ENCODE peak calls at places on chromosome 21, in four cellular contexts. B, Y, P and D are unnamed samples.

GRCh38 chr21:32312976-32313375 is 14.3 kb downstream of the MRAP start:
- DNase-seq in B (no peak), Y (no peak), P (no peak), D (no peak)

GRCh38 chr21:32645261-32646182 is 33.3 kb upstream of the CFAP298 start:
- DNase-seq in P (no peak), Y (no peak), B (no peak), D (no peak)

GRCh38 chr21:37712204-37712934 is 203.9 kb downstream of the KCNJ6 start:
- DNase-seq in P (peak; percentile 80), B (peak; percentile 65), Y (peak; percentile 59), D (no peak)

GRCh38 chr21:34912022-34912933 is 136.8 kb downstream of the RUNX1 start:
- DNase-seq in Y (no peak), B (no peak), P (no peak), D (no peak)

GRCh38 chr21:34345091-34345871 is 18.5 kb upstream of the KCNE2 start:
- DNase-seq in P (no peak), B (no peak), Y (no peak), D (peak; percentile 53)

GRCh38 chr21:34771512-34772028 is 102.8 kb downstream of the CLIC6 start:
- DNase-seq in P (no peak), B (no peak), Y (no peak), D (no peak)

GRCh38 chr21:27649323-27649722 is 682.4 kb upstream of the ADAMTS5 start:
- DNase-seq in B (no peak), Y (no peak), P (no peak), D (no peak)

GRCh38 chr21:17387030-17387617 is 125.7 kb upstream of the CXADR start:
- DNase-seq in P (no peak), B (no peak), Y (no peak), D (no peak)

GRCh38 chr21:16320110-16320509 is 590.3 kb downstream of the USP25 start:
- DNase-seq in B (no peak), Y (no peak), P (no peak), D (no peak)

GRCh38 chr21:20790113-20790512 is 208.1 kb upstream of the NCAM2 start:
- DNase-seq in P (no peak), Y (no peak), B (no peak), D (no peak)

GRCh38 chr21:40685121-40685630 is 161.8 kb downstream of the DSCAM start:
- DNase-seq in P (no peak), Y (no peak), B (no peak), D (no peak)

GRCh38 chr21:32962286-32962685 is 63.4 kb upstream of the OLIG2 start:
- DNase-seq in B (no peak), P (no peak), Y (no peak), D (peak; percentile 12)

GRCh38 chr21:33057385-33057940 is 12.5 kb upstream of the OLIG1 start:
- DNase-seq in P (no peak), B (no peak), Y (no peak), D (no peak)

GRCh38 chr21:14120091-14120734 is 90.5 kb downstream of the LIPI start:
- DNase-seq in Y (peak; percentile 16), P (no peak), B (no peak), D (no peak)

GRCh38 chr21:16388911-16389515 is 659.2 kb downstream of the USP25 start:
- DNase-seq in P (no peak), Y (no peak), B (no peak), D (no peak)

GRCh38 chr21:38821959-38822682 is 16.4 kb downstream of the ETS2 start:
- DNase-seq in B (no peak), Y (no peak), P (no peak), D (no peak)

GRCh38 chr21:23522750-23523149 is 2084.5 kb downstream of the MRPL39 start:
- DNase-seq in P (no peak), B (no peak), Y (no peak), D (no peak)

GRCh38 chr21:28904961-28905435 is 87.7 kb downstream of the LTN1 start:
- DNase-seq in P (no peak), B (no peak), Y (no peak), D (no peak)

GRCh38 chr21:38847556-38847955 is 41.8 kb downstream of the ETS2 start:
- DNase-seq in P (no peak), B (no peak), Y (no peak), D (no peak)

GRCh38 chr21:29403922-29404538 is 105.3 kb downstream of the BACH1 start:
- DNase-seq in P (no peak), B (no peak), Y (no peak), D (no peak)

GRCh38 chr21:10616535-10616934 is 95.2 kb downstream of the TPTE start:
- DNase-seq in P (no peak), B (no peak), Y (no peak), D (no peak)

GRCh38 chr21:31248598-31248997 is 95.5 kb downstream of the TIAM1 start:
- DNase-seq in B (peak; percentile 51), Y (no peak), P (no peak), D (no peak)

GRCh38 chr21:34908424-34909055 is 140.6 kb downstream of the RUNX1 start:
- DNase-seq in Y (no peak), P (no peak), B (peak; percentile 51), D (no peak)

GRCh38 chr21:39316062-39316461 is 2.6 kb upstream of the BRWD1 start:
- DNase-seq in B (no peak), P (no peak), Y (no peak), D (no peak)

GRCh38 chr21:29771491-29772066 is 168.2 kb downstream of the GRIK1 start:
- DNase-seq in Y (no peak), P (no peak), B (no peak), D (no peak)

GRCh38 chr21:15729674-15730483 is at the start of gene USP25:
- DNase-seq in P (peak; percentile 95), Y (peak; percentile 95), B (peak; percentile 97), D (peak; percentile 91)

GRCh38 chr21:26124896-26125295 is 45.7 kb downstream of the APP start:
- DNase-seq in Y (no peak), P (no peak), B (no peak), D (no peak)

GRCh38 chr21:28261291-28261690 is 731.4 kb downstream of the LTN1 start:
- DNase-seq in Y (no peak), B (no peak), P (no peak), D (no peak)

GRCh38 chr21:33383056-33383888 is 19.9 kb upstream of the IFNGR2 start:
- DNase-seq in P (peak; percentile 76), B (peak; percentile 65), Y (no peak), D (peak; percentile 80)

GRCh38 chr21:42258885-42259407 is 40.0 kb downstream of the ABCG1 start:
- DNase-seq in Y (peak; percentile 59), P (no peak), B (peak; percentile 62), D (no peak)
- TF ChIP-seq CTCF in Y (no peak), P (no peak), B (no peak), D (no peak)

GRCh38 chr21:45149021-45149420 is 74.6 kb downstream of the ADARB1 start:
- DNase-seq in P (no peak), Y (no peak), B (no peak), D (no peak)

GRCh38 chr21:45152265-45152746 is 77.9 kb downstream of the ADARB1 start:
- DNase-seq in Y (no peak), B (no peak), P (peak; percentile 74), D (peak; percentile 66)

GRCh38 chr21:45151484-45152115 is 77.2 kb downstream of the ADARB1 start:
- DNase-seq in B (no peak), P (peak; percentile 62), Y (no peak), D (peak; percentile 57)

GRCh38 chr21:45148316-45149000 is 74.1 kb downstream of the ADARB1 start:
- DNase-seq in Y (no peak), B (no peak), P (peak; percentile 68), D (no peak)

DNA sequence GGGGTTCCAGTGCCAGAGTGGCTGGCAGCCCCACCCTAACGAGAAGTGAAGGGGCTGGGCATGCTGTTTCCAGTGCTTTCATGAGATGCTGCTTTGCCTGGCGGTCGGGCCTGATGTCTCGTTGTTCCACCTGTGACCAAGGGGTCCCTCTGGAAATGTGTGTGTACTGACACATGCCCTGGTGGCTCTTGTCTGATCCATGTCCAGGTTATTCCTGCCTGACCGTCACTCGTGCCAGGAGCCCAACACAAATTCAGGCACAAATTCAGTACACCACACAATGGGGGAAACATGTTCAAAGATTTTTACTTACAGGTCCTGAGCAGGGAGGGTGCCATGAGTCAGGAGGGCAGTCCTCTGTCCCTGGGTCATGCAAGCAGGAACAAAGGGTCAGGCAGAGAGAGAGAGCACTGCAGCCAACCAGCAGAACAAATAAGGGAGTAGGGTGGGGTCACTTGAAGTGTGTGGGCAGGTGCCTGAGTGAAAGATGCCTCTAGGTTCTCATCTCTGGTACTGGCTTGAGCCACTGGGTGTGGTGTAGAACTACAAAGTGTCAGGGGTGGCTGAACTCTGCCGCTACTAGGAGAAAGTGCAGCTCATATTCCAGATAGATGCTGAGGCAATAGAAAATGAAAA is 76.4 kb downstream of the ADARB1 start:
- DNase-seq in P (peak; percentile 66), Y (no peak), B (no peak), D (peak; percentile 46)
- H3K27ac ChIP-seq in P (peak overlapping the region; percentile 54), Y (no peak overlapping the region), B (no peak overlapping the region), D (no peak overlapping the region)

GRCh38 chr21:36125513-36126121 is 9.3 kb upstream of the CBR3 start:
- DNase-seq in Y (no peak), P (no peak), B (peak; percentile 66), D (no peak)

GRCh38 chr21:36120304-36120902 is 14.5 kb upstream of the CBR3 start:
- DNase-seq in B (peak; percentile 78), Y (no peak), P (peak; percentile 64), D (no peak)

GRCh38 chr21:36126166-36126565 is 8.7 kb upstream of the CBR3 start:
- DNase-seq in Y (no peak), P (no peak), B (no peak), D (no peak)

GRCh38 chr21:36124395-36124794 is 10.5 kb upstream of the CBR3 start:
- DNase-seq in Y (no peak), B (no peak), P (peak; percentile 3), D (no peak)

DNA sequence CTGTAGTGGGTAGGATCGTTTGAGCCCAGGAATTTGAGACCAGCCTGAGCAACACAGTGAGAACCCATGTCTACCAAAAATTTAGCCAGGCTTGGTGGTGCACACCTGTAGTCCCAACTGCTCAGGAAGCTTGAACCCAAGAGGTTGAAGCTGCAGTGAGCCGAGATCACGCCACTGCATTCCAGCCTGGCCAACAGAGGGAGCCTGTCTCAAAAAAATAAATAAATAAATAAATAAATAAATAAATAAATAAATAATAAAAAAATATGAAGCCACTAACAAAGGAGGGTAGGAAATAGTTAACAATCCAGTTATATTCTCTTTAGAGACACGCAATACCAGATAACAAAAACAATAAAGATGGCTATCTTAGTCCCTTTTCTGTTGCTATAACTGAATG is 11.9 kb upstream of the CBR3 start:
- DNase-seq in B (no peak), P (peak; percentile 28), Y (no peak), D (no peak)
- TF ChIP-seq CTCF in B (peak; percentile 35), P (peak; percentile 12), Y (peak; percentile 37), D (peak; percentile 23)

GRCh38 chr21:42929969-42930368 is 4.5 kb upstream of the ERVH48-1 start:
- DNase-seq in Y (no peak), B (no peak), P (no peak), D (no peak)

DNA sequence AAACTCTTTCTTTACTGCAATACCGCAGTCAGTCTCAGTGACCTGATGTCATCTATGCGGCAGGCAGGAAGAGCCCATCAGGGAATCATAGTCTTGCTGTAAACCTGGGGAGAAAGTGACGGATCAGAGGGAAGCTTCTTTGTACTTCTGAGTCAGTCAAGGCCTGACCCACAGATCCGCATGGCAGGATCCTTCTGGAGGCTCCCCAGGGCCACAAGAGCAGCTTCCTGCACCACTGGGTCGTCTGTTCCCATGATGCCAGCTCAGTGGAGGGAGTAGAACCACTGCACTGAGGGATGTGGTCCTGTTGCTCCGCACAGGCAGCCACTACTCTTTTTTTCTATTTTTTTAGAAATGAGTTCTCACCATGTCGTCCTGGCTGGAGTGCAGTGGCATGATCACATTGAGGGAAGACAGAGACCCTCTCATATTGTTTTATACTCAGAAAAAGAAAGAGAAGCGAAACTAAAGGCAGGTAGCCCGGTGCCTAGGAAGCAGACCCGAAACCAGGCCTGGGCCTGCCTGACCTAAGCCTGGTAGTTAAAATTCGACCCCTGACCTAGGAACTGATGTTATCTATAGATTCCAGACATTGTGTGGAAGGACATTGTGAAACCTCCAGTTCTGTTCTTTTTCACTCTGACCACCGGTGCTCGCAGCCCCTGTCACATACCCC is 6.3 kb upstream of the ERVH48-1 start:
- DNase-seq in Y (no peak), P (no peak), B (no peak), D (no peak)
- H3K27ac ChIP-seq in Y (no peak overlapping the region), P (no peak overlapping the region), B (no peak overlapping the region), D (no peak overlapping the region)